ENCODE peak calls at places on chromosome 9, in seven cellular contexts. H, F, N, K, S, U and P are unnamed samples.

GRCh38 chr9:123437201-123437600 is 81.2 kb downstream of the CRB2 start:
- DNase-seq in S (no peak), N (no peak), H (no peak), F (no peak), K (no peak), U (no peak), P (no peak)

GRCh38 chr9:95112436-95113280 is 204.9 kb downstream of the FANCC start:
- DNase-seq in F (no peak), U (no peak), K (peak; percentile 42), H (no peak), N (no peak), S (no peak), P (no peak)

GRCh38 chr9:137437691-137438590 is 3.2 kb downstream of the ENTPD8 start:
- DNase-seq in H (no peak), F (no peak), N (no peak), K (peak; percentile 83), S (no peak), U (no peak), P (no peak)

GRCh38 chr9:7782390-7783120 is 17.0 kb downstream of the DMAC1 start:
- DNase-seq in K (no peak), N (no peak), F (no peak), S (no peak), U (no peak), H (no peak), P (no peak)

GRCh38 chr9:95202076-95202681 is 115.3 kb downstream of the FANCC start:
- DNase-seq in N (no peak), U (no peak), F (no peak), H (no peak), K (no peak), S (no peak), P (no peak)

GRCh38 chr9:18684608-18685317 is 210.8 kb downstream of the ADAMTSL1 start:
- DNase-seq in U (no peak), N (no peak), F (no peak), K (no peak), S (no peak), H (no peak), P (no peak)

GRCh38 chr9:14616188-14616982 is 76.8 kb downstream of the ZDHHC21 start:
- DNase-seq in N (no peak), U (peak; percentile 75), F (no peak), K (no peak), H (peak; percentile 66), S (no peak), P (no peak)

GRCh38 chr9:99820330-99821186 is 1.1 kb upstream of the NR4A3 start:
- DNase-seq in S (peak; percentile 52), H (peak; percentile 72), K (peak; percentile 88), F (peak; percentile 48), U (peak; percentile 66), N (peak; percentile 88), P (no peak)

GRCh38 chr9:101365181-101365580 is 19.6 kb downstream of the BAAT start:
- DNase-seq in S (no peak), K (no peak), H (no peak), N (no peak), U (no peak), F (no peak), P (no peak)

GRCh38 chr9:109304350-109304749 is 16.5 kb downstream of the EPB41L4B start:
- DNase-seq in H (no peak), S (no peak), N (no peak), U (no peak), K (no peak), F (no peak), P (no peak)

GRCh38 chr9:117365438-117365837 is 49.4 kb downstream of the ASTN2 start:
- DNase-seq in U (no peak), S (no peak), F (no peak), H (no peak), N (no peak), K (no peak), P (no peak)

GRCh38 chr9:119722384-119722783 is 353.1 kb upstream of the BRINP1 start:
- DNase-seq in N (no peak), H (no peak), U (no peak), K (peak; percentile 4), F (no peak), S (no peak), P (no peak)

GRCh38 chr9:116390306-116391228 is 237.0 kb downstream of the PAPPA start:
- DNase-seq in H (no peak), F (no peak), S (no peak), K (no peak), N (no peak), U (no peak), P (no peak)

GRCh38 chr9:107360098-107360497 is 77.0 kb downstream of the RAD23B start:
- DNase-seq in U (no peak), N (no peak), K (no peak), F (no peak), S (no peak), H (no peak), P (peak; percentile 19)

GRCh38 chr9:133054966-133055365 is 6.8 kb upstream of the CEL start:
- DNase-seq in U (no peak), K (peak; percentile 94), F (peak; percentile 83), S (peak; percentile 78), N (no peak), H (no peak), P (peak; percentile 46)

GRCh38 chr9:93183663-93184438 is at the start of gene WNK2:
- DNase-seq in S (no peak), N (no peak), K (peak; percentile 89), U (peak; percentile 57), H (peak; percentile 24), F (no peak), P (peak; percentile 76)

GRCh38 chr9:127065592-127065991 is 56.8 kb downstream of the ANGPTL2 start:
- DNase-seq in H (no peak), N (no peak), K (peak; percentile 83), F (no peak), U (no peak), S (no peak), P (no peak)

GRCh38 chr9:110996436-110997224 is 41.6 kb downstream of the LPAR1 start:
- DNase-seq in F (no peak), H (no peak), K (no peak), U (no peak), S (peak; percentile 22), N (peak; percentile 72), P (no peak)

GRCh38 chr9:12816656-12817101 is 41.9 kb downstream of the LURAP1L start:
- DNase-seq in F (no peak), H (peak; percentile 68), S (no peak), K (no peak), U (no peak), N (no peak), P (no peak)

GRCh38 chr9:7336356-7337075 is 463.1 kb downstream of the DMAC1 start:
- DNase-seq in H (peak; percentile 20), F (no peak), K (no peak), N (no peak), S (no peak), U (no peak), P (no peak)

GRCh38 chr9:126307306-126308061 is 19.1 kb upstream of the MVB12B start:
- DNase-seq in K (no peak), S (no peak), H (no peak), F (no peak), U (no peak), N (no peak), P (peak; percentile 94)

GRCh38 chr9:69797680-69798079 is 22.9 kb upstream of the CFAP95 start:
- DNase-seq in N (no peak), F (no peak), H (no peak), U (no peak), K (no peak), S (no peak), P (no peak)

GRCh38 chr9:126146254-126147145 is 180.1 kb upstream of the MVB12B start:
- DNase-seq in F (no peak), N (no peak), H (peak; percentile 38), S (peak; percentile 15), K (no peak), U (peak; percentile 4), P (no peak)

GRCh38 chr9:131530546-131530929 is 525 bp downstream of the UCK1 start:
- DNase-seq in K (peak; percentile 97), S (peak; percentile 41), U (peak; percentile 29), H (peak; percentile 40), F (peak; percentile 32), N (peak; percentile 44), P (peak; percentile 51)

GRCh38 chr9:97501972-97502221 is 431 bp downstream of the TMOD1 start:
- DNase-seq in H (no peak), S (no peak), U (no peak), N (no peak), F (no peak), K (no peak), P (no peak)

GRCh38 chr9:97504381-97505216 is 3.1 kb downstream of the TMOD1 start:
- DNase-seq in H (no peak), S (no peak), U (no peak), K (peak; percentile 36), F (no peak), N (no peak), P (no peak)

GRCh38 chr9:97502222-97502983 is 937 bp downstream of the TMOD1 start:
- DNase-seq in F (peak; percentile 36), H (no peak), N (no peak), S (no peak), K (peak; percentile 87), U (no peak), P (no peak)

GRCh38 chr9:97503862-97504210 is 2.4 kb downstream of the TMOD1 start:
- DNase-seq in U (no peak), N (no peak), F (no peak), S (no peak), K (peak; percentile 50), H (no peak), P (no peak)

GRCh38 chr9:97502984-97503861 is 1.8 kb downstream of the TMOD1 start:
- DNase-seq in H (no peak), N (no peak), U (no peak), F (no peak), K (peak; percentile 83), S (no peak), P (no peak)
- H3K27ac ChIP-seq in H (no peak overlapping the region), N (peak overlapping the region; percentile 99), U (no peak overlapping the region), F (peak overlapping the region; percentile 92), K (no peak overlapping the region), S (peak overlapping the region; percentile 69), P (peak overlapping the region; percentile 50)

GRCh38 chr9:129884220-129885017 is 49.2 kb downstream of the USP20 start:
- DNase-seq in S (peak; percentile 82), U (peak; percentile 97), K (peak; percentile 97), F (peak; percentile 90), H (peak; percentile 83), N (peak; percentile 88), P (peak; percentile 85)
- TF ChIP-seq CTCF in S (no peak), U (peak; percentile 31), K (no peak), F (no peak), H (no peak), N (no peak), P (no peak)

GRCh38 chr9:6096821-6097220 is 81.4 kb upstream of the RANBP6 start:
- DNase-seq in H (peak; percentile 26), F (no peak), K (no peak), U (no peak), S (no peak), N (no peak), P (no peak)

DNA sequence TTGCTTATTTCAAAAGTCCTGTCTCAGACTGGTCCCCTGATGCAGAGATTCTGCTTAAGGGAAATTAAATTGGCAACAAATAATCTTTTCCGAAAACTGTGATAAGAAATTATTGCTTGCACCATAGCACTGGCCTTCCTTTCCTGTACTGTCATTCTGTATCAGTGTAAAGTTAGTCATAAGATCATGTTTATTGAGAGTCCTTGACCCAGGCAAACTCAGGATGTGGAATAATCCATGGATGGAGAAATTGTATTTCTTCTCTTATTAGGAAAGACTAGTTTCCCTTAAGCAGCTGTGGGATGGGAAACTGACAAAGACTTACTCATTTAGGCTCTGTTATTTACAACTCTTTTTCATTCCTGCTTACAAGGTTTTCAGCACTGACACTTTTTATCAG is 83.0 kb upstream of the RANBP6 start:
- DNase-seq in N (no peak), H (no peak), U (no peak), S (no peak), K (peak; percentile 74), F (no peak), P (no peak)
- H3K27ac ChIP-seq in N (no peak overlapping the region), H (no peak overlapping the region), U (no peak overlapping the region), S (no peak overlapping the region), K (peak overlapping the region; percentile 39), F (no peak overlapping the region), P (no peak overlapping the region)

GRCh38 chr9:136109351-136110081 is 9.2 kb downstream of the TMEM250 start:
- DNase-seq in U (peak; percentile 75), F (peak; percentile 92), S (peak; percentile 85), N (peak; percentile 91), H (peak; percentile 90), K (peak; percentile 100), P (peak; percentile 90)
- TF ChIP-seq CTCF in U (peak; percentile 33), F (no peak), S (no peak), N (no peak), H (peak; percentile 15), K (no peak), P (peak; percentile 31)